ENCODE peak calls at places on chromosome 2, in five cellular contexts. W is erythroblast, R is heart left ventricle, B is GM12892, U is HCT116. D is an unnamed sample.

GRCh38 chr2:105324732-105325131 is 4.8 kb downstream of the TGFBRAP1 start:
- DNase-seq in W (no peak), R (no peak), B (no peak), U (no peak), D (peak)

GRCh38 chr2:99152181-99152580 is 2.6 kb downstream of the TSGA10 start:
- DNase-seq in W (no peak), R (no peak), B (no peak), U (no peak), D (no peak)

GRCh38 chr2:46806526-46806925 is 109.1 kb downstream of the MCFD2 start:
- DNase-seq in W (no peak), R (no peak), B (no peak), U (no peak), D (no peak)

GRCh38 chr2:16184341-16184890 is 244.1 kb downstream of the MYCN start:
- DNase-seq in W (no peak), R (no peak), B (no peak), U (no peak), D (no peak)

GRCh38 chr2:95316466-95317122 is 19.4 kb downstream of the KCNIP3 start:
- DNase-seq in W (no peak), R (no peak), B (no peak), U (no peak), D (peak)

GRCh38 chr2:130846686-130847375 is 10.1 kb downstream of the ARHGEF4 start:
- DNase-seq in W (no peak), R (no peak), B (no peak), U (no peak), D (peak)

GRCh38 chr2:12320027-12320734 is 396.6 kb upstream of the TRIB2 start:
- DNase-seq in W (peak), R (no peak), B (no peak), U (no peak), D (no peak)

GRCh38 chr2:99827296-99827999 is 314.9 kb downstream of the AFF3 start:
- DNase-seq in W (no peak), R (no peak), B (no peak), U (no peak), D (no peak)

GRCh38 chr2:189628817-189629552 is 32.3 kb upstream of the ASNSD1 start:
- DNase-seq in W (peak), R (no peak), B (no peak), U (no peak), D (no peak)

GRCh38 chr2:37215255-37215654 is 16.1 kb downstream of the CEBPZ start:
- DNase-seq in W (no peak), R (no peak), B (no peak), U (no peak), D (no peak)

GRCh38 chr2:229931241-229931640 is 8.9 kb downstream of the FBXO36 start:
- DNase-seq in W (no peak), R (no peak), B (no peak), U (no peak), D (no peak)

GRCh38 chr2:233823731-233824121 is 30.6 kb downstream of the HJURP start:
- DNase-seq in W (no peak), R (no peak), B (no peak), U (no peak), D (no peak)

GRCh38 chr2:86143307-86143706 is 37.3 kb downstream of the PTCD3 start:
- DNase-seq in W (no peak), R (no peak), B (no peak), U (no peak), D (no peak)

GRCh38 chr2:202064206-202064880 is 8.7 kb upstream of the KIAA2012 start:
- DNase-seq in W (no peak), R (no peak), B (no peak), U (no peak), D (peak)

GRCh38 chr2:197261808-197262226 is 48.8 kb downstream of the ANKRD44 start:
- DNase-seq in W (no peak), R (no peak), B (no peak), U (no peak), D (no peak)

DNA sequence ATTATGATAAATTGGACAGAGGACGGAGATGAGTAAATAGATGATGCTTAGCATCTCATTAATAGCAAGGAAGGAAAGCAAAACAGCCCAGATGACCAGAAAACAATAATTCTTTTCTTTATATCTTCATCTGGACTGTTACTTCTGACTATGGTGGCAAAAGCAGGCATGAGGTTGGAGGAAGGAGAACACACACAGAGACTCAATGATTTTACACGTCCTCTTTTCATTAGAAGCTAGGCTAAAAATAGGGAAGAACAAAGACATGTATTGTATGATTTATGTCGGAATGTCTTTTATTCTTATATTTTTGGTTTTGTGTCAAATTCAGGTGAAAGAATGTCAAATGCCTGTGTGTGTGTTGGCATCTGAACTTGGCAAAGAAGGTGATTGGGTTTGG is 137.1 kb downstream of the MAP2 start:
- DNase-seq in W (no peak), R (no peak), B (no peak), U (no peak), D (no peak)
- TF ChIP-seq POLR2A in W (no peak), R (no peak), B (no peak), U (no peak), D (no peak)

DNA sequence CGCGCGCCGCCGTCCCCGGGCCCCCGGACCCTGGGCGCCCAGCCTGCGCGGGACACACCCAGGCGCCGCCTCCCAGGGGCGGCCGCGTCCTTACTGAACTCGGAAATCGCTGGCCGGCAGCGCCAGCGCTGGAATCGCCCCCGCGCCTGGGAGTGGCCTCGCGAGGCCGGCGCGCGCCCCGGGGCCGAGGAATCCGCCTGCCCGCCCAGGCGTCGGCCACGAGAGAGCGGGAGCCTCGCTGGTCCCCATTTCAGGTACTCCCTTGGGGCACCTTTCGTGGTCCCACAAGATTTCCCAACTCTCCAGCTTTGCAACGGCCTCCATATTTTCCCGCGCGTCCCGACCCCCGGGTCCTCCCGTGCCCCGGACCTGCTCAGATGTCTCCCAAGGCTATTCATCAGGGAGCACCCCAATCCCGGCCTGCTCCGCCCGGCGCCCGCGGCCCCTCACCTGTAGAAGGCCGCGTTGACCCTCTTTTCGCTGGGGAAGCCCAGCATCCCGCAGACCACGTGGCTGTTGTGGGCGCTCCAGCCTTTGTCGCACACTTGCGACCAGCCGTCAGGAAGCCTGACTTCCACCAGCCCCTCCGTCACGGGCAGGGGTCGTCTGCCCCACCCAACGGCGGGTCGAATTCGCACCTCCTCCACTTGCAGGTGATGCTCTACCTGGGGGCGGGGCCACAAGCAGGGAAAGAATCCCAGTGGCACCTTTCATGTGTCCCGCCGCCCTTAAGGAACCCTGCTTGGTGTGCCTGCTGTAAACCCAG is 4.6 kb downstream of the LOXL3 start:
- DNase-seq in W (peak), R (peak), B (no peak), U (no peak), D (peak)
- TF ChIP-seq POLR2A in W (peak), R (peak), B (peak), U (peak), D (peak)

GRCh38 chr2:218831378-218831990 is at the start of gene PRKAG3:
- DNase-seq in W (no peak), R (no peak), B (no peak), U (no peak), D (no peak)
- TF ChIP-seq POLR2A in W (no peak), R (no peak), B (no peak), U (no peak), D (no peak)

GRCh38 chr2:128425216-128425615 is 106.5 kb upstream of the HS6ST1 start:
- DNase-seq in W (no peak), R (peak), B (no peak), U (no peak), D (no peak)
- TF ChIP-seq POLR2A in W (no peak), R (no peak), B (no peak), U (no peak), D (no peak)

D was measured in H54.